ENCODE peak calls at places on chromosomes 12 and 14, in five cellular contexts. Y, D, T, F and U are unnamed samples.

GRCh38 chr14:37036669-37037341 is 135.6 kb downstream of the SLC25A21 start:
- DNase-seq in Y (no peak), D (no peak), T (no peak), F (no peak), U (peak)

GRCh38 chr12:48996794-48997718 is 2.1 kb downstream of the DDN start:
- DNase-seq in Y (no peak), D (peak), T (peak), F (no peak), U (peak)

GRCh38 chr14:94628578-94628977 is 16.4 kb downstream of the SERPINA3 start:
- DNase-seq in Y (no peak), D (no peak), T (no peak), F (no peak), U (no peak)

GRCh38 chr12:71517145-71517846 is 77.7 kb downstream of the LGR5 start:
- DNase-seq in Y (no peak), D (no peak), T (no peak), F (no peak), U (no peak)

GRCh38 chr14:59585891-59586554 is 9.4 kb upstream of the CCDC175 start:
- DNase-seq in Y (no peak), D (no peak), T (no peak), F (no peak), U (no peak)

GRCh38 chr12:49912846-49913245 is 9.1 kb upstream of the FAIM2 start:
- DNase-seq in Y (no peak), D (no peak), T (no peak), F (no peak), U (no peak)

GRCh38 chr12:113439606-113440030 is 17.4 kb downstream of the SDSL start:
- DNase-seq in Y (no peak), D (no peak), T (peak), F (no peak), U (peak)

GRCh38 chr14:63677891-63678379 is 36.3 kb upstream of the WDR89 start:
- DNase-seq in Y (peak), D (no peak), T (peak), F (peak), U (peak)

GRCh38 chr14:105841022-105842009 is 314.9 kb downstream of the TMEM121 start:
- DNase-seq in Y (no peak), D (no peak), T (no peak), F (no peak), U (no peak)

GRCh38 chr12:105654606-105655005 is 324.1 kb downstream of the C12orf75 start:
- DNase-seq in Y (no peak), D (no peak), T (no peak), F (no peak), U (no peak)

GRCh38 chr14:39368261-39368959 is 63.8 kb downstream of the FBXO33 start:
- DNase-seq in Y (peak), D (no peak), T (peak), F (no peak), U (peak)

GRCh38 chr14:34161351-34162169 is 210.7 kb upstream of the EGLN3 start:
- DNase-seq in Y (no peak), D (no peak), T (no peak), F (no peak), U (peak)

GRCh38 chr12:92070864-92071445 is 74.7 kb downstream of the BTG1 start:
- DNase-seq in Y (no peak), D (no peak), T (peak), F (no peak), U (peak)

GRCh38 chr12:42484996-42485395 is 104.5 kb downstream of the PRICKLE1 start:
- DNase-seq in Y (no peak), D (no peak), T (no peak), F (no peak), U (no peak)

GRCh38 chr12:90253674-90254181 is 545.1 kb upstream of the ATP2B1 start:
- DNase-seq in Y (peak), D (peak), T (peak), F (peak), U (peak)
- TF ChIP-seq CTCF in Y (no peak), D (no peak), T (no peak), F (peak), U (peak)

GRCh38 chr14:103029936-103030335 is 27.4 kb downstream of the CDC42BPB start:
- DNase-seq in Y (no peak), D (no peak), T (no peak), F (no peak), U (no peak)

GRCh38 chr14:103028161-103028767 is 29.1 kb downstream of the CDC42BPB start:
- DNase-seq in Y (no peak), D (no peak), T (no peak), F (no peak), U (no peak)

GRCh38 chr14:103026988-103027387 is 30.4 kb downstream of the CDC42BPB start:
- DNase-seq in Y (no peak), D (no peak), T (no peak), F (no peak), U (no peak)

GRCh38 chr14:103027451-103027850 is 29.9 kb downstream of the CDC42BPB start:
- DNase-seq in Y (no peak), D (no peak), T (no peak), F (no peak), U (no peak)

GRCh38 chr14:103028772-103029171 is 28.6 kb downstream of the CDC42BPB start:
- DNase-seq in Y (no peak), D (no peak), T (no peak), F (no peak), U (no peak)
- H3K4me3 ChIP-seq in Y (no peak), D (no peak), T (no peak), F (no peak), U (no peak)

GRCh38 chr12:112340235-112340634 is 42.0 kb downstream of the HECTD4 start:
- DNase-seq in Y (no peak), D (no peak), T (no peak), F (no peak), U (no peak)
- TF ChIP-seq CTCF in Y (no peak), D (no peak), T (no peak), F (no peak), U (no peak)

GRCh38 chr14:88044129-88044727 is 39.3 kb downstream of the GPR65 start:
- DNase-seq in Y (no peak), D (no peak), T (peak), F (no peak), U (peak)

GRCh38 chr14:88049271-88049670 is 44.3 kb downstream of the GPR65 start:
- DNase-seq in Y (no peak), D (no peak), T (no peak), F (no peak), U (no peak)

GRCh38 chr14:88045705-88046104 is 40.8 kb downstream of the GPR65 start:
- DNase-seq in Y (no peak), D (peak), T (no peak), F (no peak), U (no peak)

GRCh38 chr14:88043523-88043922 is 38.6 kb downstream of the GPR65 start:
- DNase-seq in Y (no peak), D (no peak), T (peak), F (no peak), U (no peak)

GRCh38 chr14:88044782-88045446 is 40.0 kb downstream of the GPR65 start:
- DNase-seq in Y (no peak), D (no peak), T (peak), F (no peak), U (no peak)
- H3K4me3 ChIP-seq in Y (no peak), D (no peak), T (no peak), F (no peak), U (no peak)